ENCODE peak calls at places on chromosomes 6 and 20, in seven cellular contexts. N is AG09319, Y is anterior cingulate cortex, M is iPS-NIHi11, X is aorta, Q is endothelial cell, B is GM04504. H is an unnamed sample.

GRCh38 chr20:33926425-33926824 is 67.3 kb upstream of the RALY start:
- DNase-seq in N (no peak), Y (no peak), M (no peak), X (no peak), Q (no peak), B (no peak), H (no peak)

GRCh38 chr20:37902504-37903313 is at the start of gene VSTM2L:
- DNase-seq in N (peak; percentile 56), Y (peak; percentile 26), M (peak; percentile 73), X (no peak), Q (peak; percentile 42), B (no peak), H (no peak)

GRCh38 chr20:35146922-35147574 is at the start of gene EDEM2:
- DNase-seq in N (peak; percentile 89), Y (peak; percentile 91), M (peak; percentile 96), X (peak; percentile 96), Q (peak; percentile 94), B (peak; percentile 88), H (peak; percentile 87)

GRCh38 chr6:154824076-154824475 is 90.9 kb downstream of the SCAF8 start:
- DNase-seq in N (no peak), Y (no peak), M (peak; percentile 10), X (no peak), Q (peak; percentile 13), B (no peak), H (no peak)

GRCh38 chr20:38338849-38339520 is 7.3 kb upstream of the LBP start:
- DNase-seq in N (no peak), Y (no peak), M (peak; percentile 50), X (no peak), Q (peak; percentile 35), B (no peak), H (no peak)

GRCh38 chr6:106746660-106747059 is 117.3 kb downstream of the QRSL1 start:
- DNase-seq in N (no peak), Y (no peak), M (no peak), X (no peak), Q (no peak), B (peak; percentile 30), H (no peak)

GRCh38 chr6:6686176-6686575 is 97.7 kb downstream of the LY86 start:
- DNase-seq in N (no peak), Y (no peak), M (no peak), X (no peak), Q (no peak), B (no peak), H (no peak)

GRCh38 chr20:34527016-34527415 is 10.8 kb downstream of the DYNLRB1 start:
- DNase-seq in N (no peak), Y (no peak), M (no peak), X (no peak), Q (no peak), B (no peak), H (no peak)

GRCh38 chr6:161233986-161234620 is 39.8 kb downstream of the AGPAT4 start:
- DNase-seq in N (no peak), Y (no peak), M (no peak), X (peak; percentile 83), Q (no peak), B (peak; percentile 91), H (no peak)

GRCh38 chr20:14717124-14718004 is 380.0 kb upstream of the FLRT3 start:
- DNase-seq in N (no peak), Y (no peak), M (no peak), X (no peak), Q (no peak), B (no peak), H (no peak)

GRCh38 chr6:122651604-122652003 is 41.4 kb downstream of the PKIB start:
- DNase-seq in N (no peak), Y (no peak), M (no peak), X (no peak), Q (no peak), B (no peak), H (no peak)

GRCh38 chr20:33328157-33328556 is 45.1 kb downstream of the BPIFB1 start:
- DNase-seq in N (no peak), Y (no peak), M (no peak), X (no peak), Q (no peak), B (no peak), H (no peak)

GRCh38 chr6:72738091-72738490 is 116.2 kb downstream of the KCNQ5 start:
- DNase-seq in N (no peak), Y (no peak), M (no peak), X (no peak), Q (no peak), B (no peak), H (no peak)

GRCh38 chr20:45495438-45495985 is 19.9 kb downstream of the SPINT3 start:
- DNase-seq in N (no peak), Y (no peak), M (no peak), X (no peak), Q (no peak), B (no peak), H (no peak)

GRCh38 chr6:158531566-158531965 is 28.3 kb upstream of the TMEM181 start:
- DNase-seq in N (no peak), Y (no peak), M (no peak), X (no peak), Q (no peak), B (no peak), H (no peak)

GRCh38 chr6:118324081-118324480 is 224.0 kb upstream of the PLN start:
- DNase-seq in N (no peak), Y (no peak), M (peak; percentile 15), X (no peak), Q (no peak), B (no peak), H (no peak)

GRCh38 chr6:132687306-132687705 is 26.5 kb downstream of the VNN1 start:
- DNase-seq in N (no peak), Y (no peak), M (no peak), X (no peak), Q (no peak), B (no peak), H (no peak)

GRCh38 chr20:21074605-21075336 is 31.4 kb downstream of the LINC00237 start:
- DNase-seq in N (no peak), Y (no peak), M (no peak), X (no peak), Q (no peak), B (no peak), H (no peak)

GRCh38 chr20:44603327-44603726 is 20.9 kb downstream of the PKIG start:
- DNase-seq in N (no peak), Y (no peak), M (peak; percentile 47), X (no peak), Q (no peak), B (no peak), H (no peak)

GRCh38 chr20:17971571-17972013 is 2.8 kb downstream of the MGME1 start:
- DNase-seq in N (no peak), Y (no peak), M (peak; percentile 27), X (no peak), Q (no peak), B (no peak), H (no peak)

GRCh38 chr6:45461486-45461885 is 83.8 kb upstream of the SUPT3H start:
- DNase-seq in N (no peak), Y (no peak), M (no peak), X (no peak), Q (no peak), B (no peak), H (no peak)

GRCh38 chr20:23125159-23125558 is 39.0 kb upstream of the CD93 start:
- DNase-seq in N (no peak), Y (no peak), M (no peak), X (no peak), Q (no peak), B (no peak), H (no peak)

GRCh38 chr6:155461636-155462035 is 6.0 kb upstream of the NOX3 start:
- DNase-seq in N (no peak), Y (no peak), M (no peak), X (no peak), Q (no peak), B (no peak), H (no peak)

GRCh38 chr6:165677091-165677490 is 14.1 kb upstream of the PDE10A start:
- DNase-seq in N (no peak), Y (no peak), M (no peak), X (no peak), Q (no peak), B (no peak), H (no peak)

GRCh38 chr6:5208039-5208438 is 52.7 kb downstream of the LYRM4 start:
- DNase-seq in N (no peak), Y (no peak), M (no peak), X (no peak), Q (no peak), B (peak; percentile 82), H (no peak)

GRCh38 chr20:14597206-14597715 is 259.8 kb upstream of the FLRT3 start:
- DNase-seq in N (peak; percentile 22), Y (no peak), M (no peak), X (no peak), Q (no peak), B (no peak), H (no peak)

GRCh38 chr6:49453221-49453620 is 9.8 kb downstream of the MMUT start:
- DNase-seq in N (no peak), Y (no peak), M (peak; percentile 5), X (no peak), Q (no peak), B (no peak), H (no peak)

GRCh38 chr6:37783025-37783825 is 36.3 kb upstream of the ZFAND3 start:
- DNase-seq in N (no peak), Y (peak; percentile 47), M (peak; percentile 61), X (no peak), Q (peak; percentile 37), B (no peak), H (no peak)

GRCh38 chr20:62741701-62742491 is 33.3 kb downstream of the NTSR1 start:
- DNase-seq in N (no peak), Y (no peak), M (no peak), X (peak; percentile 41), Q (no peak), B (no peak), H (no peak)

GRCh38 chr20:50252715-50253500 is 62.3 kb downstream of the CEBPB start:
- DNase-seq in N (no peak), Y (no peak), M (no peak), X (no peak), Q (no peak), B (no peak), H (no peak)

GRCh38 chr6:42782689-42783176 is 881 bp downstream of the BICRAL start:
- DNase-seq in N (peak; percentile 80), Y (peak; percentile 79), M (peak; percentile 79), X (no peak), Q (peak; percentile 66), B (peak; percentile 74), H (peak; percentile 62)

GRCh38 chr6:41092421-41093140 is 19.8 kb downstream of the NFYA start:
- DNase-seq in N (no peak), Y (no peak), M (peak; percentile 9), X (no peak), Q (no peak), B (no peak), H (no peak)

GRCh38 chr6:130848945-130849344 is 21.7 kb downstream of the SMLR1 start:
- DNase-seq in N (no peak), Y (no peak), M (peak; percentile 27), X (no peak), Q (no peak), B (no peak), H (peak; percentile 18)

GRCh38 chr6:6547111-6547879 is 41.2 kb upstream of the LY86 start:
- DNase-seq in N (peak; percentile 28), Y (peak; percentile 82), M (peak; percentile 89), X (peak; percentile 92), Q (peak; percentile 92), B (peak; percentile 44), H (peak; percentile 71)

GRCh38 chr20:33811763-33812672 is 870 bp downstream of the CHMP4B start:
- DNase-seq in N (peak; percentile 46), Y (no peak), M (peak; percentile 53), X (peak; percentile 85), Q (no peak), B (peak; percentile 71), H (peak; percentile 23)

GRCh38 chr6:112464901-112465661 is 118.0 kb downstream of the RFPL4B start:
- DNase-seq in N (no peak), Y (no peak), M (no peak), X (no peak), Q (no peak), B (no peak), H (no peak)

GRCh38 chr6:31878761-31879542 is at the start of gene SLC44A4:
- DNase-seq in N (no peak), Y (no peak), M (peak; percentile 67), X (no peak), Q (no peak), B (no peak), H (no peak)

GRCh38 chr6:13177617-13178506 is 150.5 kb downstream of the TBC1D7 start:
- DNase-seq in N (no peak), Y (no peak), M (no peak), X (no peak), Q (no peak), B (no peak), H (no peak)

H was measured in stimulated activated naive B cell treated with anti-CD40 and anti-IgM and Interleukin-4, amounts not matched to agents 10 μg/mL and 1 μg/mL and 100 μg/mL, for 72 hours.